ENCODE peak calls at places on chromosomes 7 and 10, in ten cellular contexts. R is astrocyte; B is aorta; S is body of pancreas; A is transverse colon; P is A549; G is CD8-positive, alpha-beta memory T cell; W is HCT116; I is GM23248; K is SJSA1. H is an unnamed sample.
A peak's percentile ranks its signal among the peaks of the same experiment; 100 is the strongest.

GRCh38 chr10:121104476-121105111 is 253.4 kb downstream of the WDR11 start:
- DNase-seq in R (no peak), B (no peak), S (no peak), A (peak; percentile 59), P (no peak), G (no peak), W (no peak), I (no peak), K (no peak), H (no peak)

GRCh38 chr10:69103784-69104183 is 15.9 kb downstream of the SRGN start:
- DNase-seq in R (no peak), B (no peak), S (no peak), A (no peak), P (no peak), G (no peak), W (no peak), I (no peak), K (no peak), H (no peak)

GRCh38 chr7:28536259-28536658 is 123.9 kb downstream of the CREB5 start:
- DNase-seq in R (peak; percentile 26), B (no peak), S (no peak), A (no peak), P (peak; percentile 31), G (no peak), W (peak; percentile 23), I (peak; percentile 33), K (no peak), H (no peak)

GRCh38 chr7:33732462-33732861 is 172.9 kb upstream of the BMPER start:
- DNase-seq in R (no peak), B (no peak), S (no peak), A (no peak), P (no peak), G (no peak), W (no peak), I (no peak), K (no peak), H (no peak)

GRCh38 chr7:91164948-91165845 is 99.0 kb upstream of the FZD1 start:
- DNase-seq in R (peak; percentile 90), B (no peak), S (no peak), A (no peak), P (no peak), G (no peak), W (no peak), I (peak; percentile 93), K (peak; percentile 12), H (peak; percentile 91)

GRCh38 chr10:122140941-122141623 is 130.0 kb upstream of the BTBD16 start:
- DNase-seq in R (peak; percentile 87), B (peak; percentile 95), S (peak; percentile 58), A (peak; percentile 75), P (peak; percentile 98), G (no peak), W (peak; percentile 73), I (peak; percentile 97), K (peak; percentile 94), H (peak; percentile 92)

GRCh38 chr10:28403090-28403489 is 100.2 kb upstream of the MPP7 start:
- DNase-seq in R (no peak), B (no peak), S (no peak), A (no peak), P (no peak), G (no peak), W (no peak), I (peak; percentile 43), K (no peak), H (no peak)

GRCh38 chr10:98168766-98169165 is 34.3 kb downstream of the R3HCC1L start:
- DNase-seq in R (no peak), B (no peak), S (no peak), A (no peak), P (no peak), G (no peak), W (no peak), I (no peak), K (no peak), H (no peak)

GRCh38 chr10:58667658-58668310 is 155.1 kb downstream of the BICC1 start:
- DNase-seq in R (no peak), B (no peak), S (no peak), A (no peak), P (no peak), G (no peak), W (no peak), I (peak; percentile 55), K (no peak), H (peak; percentile 23)

GRCh38 chr7:50153141-50153540 is 60.1 kb upstream of the ZPBP start:
- DNase-seq in R (no peak), B (no peak), S (no peak), A (no peak), P (no peak), G (no peak), W (no peak), I (no peak), K (no peak), H (no peak)

GRCh38 chr10:87848998-87849397 is 14.3 kb downstream of the KLLN start:
- DNase-seq in R (no peak), B (no peak), S (no peak), A (no peak), P (no peak), G (no peak), W (no peak), I (no peak), K (no peak), H (no peak)

GRCh38 chr10:88792656-88793055 is 9.9 kb upstream of the LIPM start:
- DNase-seq in R (peak; percentile 69), B (peak; percentile 73), S (peak; percentile 6), A (peak; percentile 10), P (no peak), G (no peak), W (no peak), I (peak; percentile 64), K (no peak), H (peak; percentile 68)

GRCh38 chr7:99558306-99559275 is at the start of gene ZNF655:
- DNase-seq in R (peak; percentile 79), B (peak; percentile 95), S (peak; percentile 93), A (peak; percentile 94), P (peak; percentile 94), G (peak; percentile 95), W (peak; percentile 82), I (peak; percentile 88), K (peak; percentile 97), H (peak; percentile 94)

GRCh38 chr10:78202386-78202785 is 168.7 kb downstream of the RPS24 start:
- DNase-seq in R (no peak), B (no peak), S (no peak), A (no peak), P (no peak), G (no peak), W (no peak), I (no peak), K (no peak), H (no peak)

GRCh38 chr10:128083191-128083895 is 42.9 kb downstream of the MKI67 start:
- DNase-seq in R (no peak), B (no peak), S (no peak), A (peak; percentile 1), P (no peak), G (no peak), W (no peak), I (no peak), K (no peak), H (no peak)

GRCh38 chr7:121373177-121373576 is 22.9 kb downstream of the FAM3C start:
- DNase-seq in R (no peak), B (no peak), S (no peak), A (no peak), P (no peak), G (no peak), W (no peak), I (no peak), K (no peak), H (no peak)
- H3K4me1 ChIP-seq in R (peaks cover 9% of the 10 kb centered on the region), B (no peaks in the 10 kb centered on the region), S (peaks cover 14% of the 10 kb centered on the region), A (peaks cover 18% of the 10 kb centered on the region), P (peaks cover 5% of the 10 kb centered on the region), G (no peaks in the 10 kb centered on the region), W (peaks cover 67% of the 10 kb centered on the region), I (peaks cover 14% of the 10 kb centered on the region), K (no peaks in the 10 kb centered on the region), H (peaks cover 24% of the 10 kb centered on the region)

GRCh38 chr7:45885264-45885882 is 2.9 kb upstream of the IGFBP1 start:
- DNase-seq in R (peak; percentile 12), B (no peak), S (no peak), A (no peak), P (peak; percentile 81), G (no peak), W (peak; percentile 16), I (peak; percentile 33), K (no peak), H (peak; percentile 19)
- H3K4me1 ChIP-seq in R (peaks cover 26% of the 10 kb centered on the region), B (no peaks in the 10 kb centered on the region), S (peaks cover 12% of the 10 kb centered on the region), A (peaks cover 8% of the 10 kb centered on the region), P (peaks cover 76% of the 10 kb centered on the region), G (no peaks in the 10 kb centered on the region), W (peaks cover 16% of the 10 kb centered on the region), I (peaks cover 21% of the 10 kb centered on the region), K (peaks cover 53% of the 10 kb centered on the region), H (peaks cover 10% of the 10 kb centered on the region)

GRCh38 chr7:66307591-66308215 is 102.6 kb downstream of the TPST1 start:
- DNase-seq in R (peak; percentile 85), B (no peak), S (peak; percentile 60), A (no peak), P (no peak), G (no peak), W (no peak), I (peak; percentile 48), K (peak; percentile 52), H (no peak)

GRCh38 chr7:66304536-66304935 is 99.4 kb downstream of the TPST1 start:
- DNase-seq in R (no peak), B (no peak), S (no peak), A (no peak), P (no peak), G (no peak), W (no peak), I (no peak), K (no peak), H (no peak)

GRCh38 chr7:66303454-66304160 is 98.5 kb downstream of the TPST1 start:
- DNase-seq in R (no peak), B (no peak), S (peak; percentile 63), A (no peak), P (no peak), G (no peak), W (no peak), I (no peak), K (no peak), H (no peak)

GRCh38 chr7:66308411-66308810 is 103.3 kb downstream of the TPST1 start:
- DNase-seq in R (peak; percentile 37), B (no peak), S (no peak), A (no peak), P (no peak), G (no peak), W (no peak), I (no peak), K (peak; percentile 67), H (no peak)

DNA sequence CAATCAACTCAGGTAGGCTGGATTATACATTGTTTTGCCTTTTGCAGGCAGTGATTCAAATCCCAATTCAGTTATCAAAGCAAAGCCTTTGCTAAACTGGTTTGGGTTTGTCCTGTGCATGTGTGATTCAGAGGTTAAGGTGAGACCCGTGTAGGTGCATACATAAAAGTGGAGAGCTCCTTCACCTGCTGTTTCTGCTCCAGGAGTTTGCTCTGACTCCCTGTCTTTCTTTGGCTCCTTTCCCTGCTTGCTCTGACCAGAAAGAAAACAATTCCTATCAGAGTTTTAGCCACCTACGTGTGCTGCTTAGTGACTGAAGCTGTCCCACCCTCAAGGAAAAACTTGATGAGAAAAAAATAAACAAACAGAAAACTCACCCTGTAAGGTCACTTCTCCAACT is 101.1 kb downstream of the TPST1 start:
- DNase-seq in R (no peak), B (no peak), S (peak; percentile 27), A (no peak), P (no peak), G (no peak), W (peak; percentile 45), I (no peak), K (peak; percentile 32), H (no peak)
- H3K4me1 ChIP-seq in R (peaks cover 23% of the 10 kb centered on the region), B (no peaks in the 10 kb centered on the region), S (peaks cover 77% of the 10 kb centered on the region), A (peaks cover 13% of the 10 kb centered on the region), P (peaks cover 9% of the 10 kb centered on the region), G (no peaks in the 10 kb centered on the region), W (peaks cover 42% of the 10 kb centered on the region), I (peaks cover 10% of the 10 kb centered on the region), K (peaks cover 33% of the 10 kb centered on the region), H (peaks cover 8% of the 10 kb centered on the region)

GRCh38 chr10:11167233-11167979 is 149.7 kb downstream of the CELF2 start:
- DNase-seq in R (no peak), B (no peak), S (no peak), A (no peak), P (no peak), G (no peak), W (no peak), I (no peak), K (no peak), H (no peak)
- H3K4me1 ChIP-seq in R (peaks cover 14% of the 10 kb centered on the region), B (no peaks in the 10 kb centered on the region), S (peaks cover 12% of the 10 kb centered on the region), A (peaks cover 19% of the 10 kb centered on the region), P (no peaks in the 10 kb centered on the region), G (peaks cover 58% of the 10 kb centered on the region), W (no peaks in the 10 kb centered on the region), I (no peaks in the 10 kb centered on the region), K (no peaks in the 10 kb centered on the region), H (peaks cover 7% of the 10 kb centered on the region)